ENCODE peak calls at places on chromosomes 3 and 15, in nine cellular contexts. G, X, A, J, L, I, S, F and M are unnamed samples.

GRCh38 chr3:188431553-188431952 is 277.6 kb downstream of the LPP start:
- DNase-seq in G (no peak), X (no peak), A (no peak), J (no peak), L (no peak), I (peak), S (no peak), F (no peak), M (no peak)

GRCh38 chr15:83436513-83437158 is 10.5 kb upstream of the SH3GL3 start:
- DNase-seq in G (no peak), X (no peak), A (peak), J (no peak), L (peak), I (peak), S (no peak), F (no peak), M (peak)

GRCh38 chr3:11638669-11639402 is 4.9 kb downstream of the VGLL4 start:
- DNase-seq in G (peak), X (no peak), A (no peak), J (no peak), L (no peak), I (no peak), S (no peak), F (no peak), M (no peak)

GRCh38 chr3:83248454-83248853 is 1487.0 kb upstream of the GBE1 start:
- DNase-seq in G (no peak), X (no peak), A (no peak), J (no peak), L (no peak), I (no peak), S (no peak), F (no peak), M (no peak)

GRCh38 chr3:185537369-185537970 is 14.9 kb downstream of the LIPH start:
- DNase-seq in G (no peak), X (no peak), A (no peak), J (no peak), L (peak), I (peak), S (no peak), F (peak), M (peak)

GRCh38 chr15:98428253-98428989 is 219.9 kb upstream of the IGF1R start:
- DNase-seq in G (peak), X (peak), A (peak), J (peak), L (peak), I (peak), S (peak), F (peak), M (peak)

GRCh38 chr3:133464573-133464972 is 64.7 kb downstream of the BFSP2 start:
- DNase-seq in G (no peak), X (no peak), A (no peak), J (no peak), L (peak), I (peak), S (no peak), F (no peak), M (no peak)

GRCh38 chr3:53845103-53845880 is 927 bp downstream of the CHDH start:
- DNase-seq in G (no peak), X (no peak), A (peak), J (no peak), L (peak), I (peak), S (no peak), F (no peak), M (peak)

GRCh38 chr3:150346956-150347863 is 60.9 kb upstream of the TSC22D2 start:
- DNase-seq in G (no peak), X (no peak), A (no peak), J (no peak), L (peak), I (peak), S (no peak), F (no peak), M (no peak)